ENCODE peak calls at places on chromosomes 2 and 18, in six cellular contexts. One of them, this sample, is unnamed.

GRCh38 chr18:59900222-59901128 is 679 bp downstream of the PMAIP1 start:
- DNase-seq in AG10803: peak; percentile 69
- DNase-seq in CD4-positive, alpha-beta T cell: peak; percentile 53
- DNase-seq in sigmoid colon: no peak
- DNase-seq in body of pancreas: peak; percentile 22
- DNase-seq in lower lobe of right lung: peak; percentile 55
- DNase-seq in this sample: peak; percentile 39

GRCh38 chr2:224369028-224369632 is 32.8 kb downstream of the FAM124B start:
- DNase-seq in AG10803: peak; percentile 50
- DNase-seq in lower lobe of right lung: no peak
- DNase-seq in body of pancreas: no peak
- DNase-seq in CD4-positive, alpha-beta T cell: no peak
- DNase-seq in sigmoid colon: no peak
- DNase-seq in this sample: peak; percentile 38

GRCh38 chr2:24959761-24960160 is 12.0 kb downstream of the DNAJC27 start:
- DNase-seq in lower lobe of right lung: no peak
- DNase-seq in AG10803: no peak
- DNase-seq in CD4-positive, alpha-beta T cell: no peak
- DNase-seq in body of pancreas: no peak
- DNase-seq in sigmoid colon: no peak
- DNase-seq in this sample: no peak

GRCh38 chr2:189297446-189297845 is 117.9 kb upstream of the COL5A2 start:
- DNase-seq in body of pancreas: no peak
- DNase-seq in AG10803: peak; percentile 86
- DNase-seq in sigmoid colon: no peak
- DNase-seq in CD4-positive, alpha-beta T cell: no peak
- DNase-seq in lower lobe of right lung: no peak
- DNase-seq in this sample: peak; percentile 18

GRCh38 chr2:1660656-1661650 is 83.4 kb downstream of the PXDN start:
- DNase-seq in CD4-positive, alpha-beta T cell: no peak
- DNase-seq in body of pancreas: no peak
- DNase-seq in lower lobe of right lung: no peak
- DNase-seq in AG10803: no peak
- DNase-seq in sigmoid colon: peak; percentile 40
- DNase-seq in this sample: no peak

GRCh38 chr2:236627846-236628245 is 58.2 kb downstream of the ACKR3 start:
- DNase-seq in sigmoid colon: peak; percentile 40
- DNase-seq in AG10803: no peak
- DNase-seq in CD4-positive, alpha-beta T cell: no peak
- DNase-seq in lower lobe of right lung: no peak
- DNase-seq in body of pancreas: no peak
- DNase-seq in this sample: no peak

GRCh38 chr2:8324164-8324848 is 357.6 kb upstream of the ID2 start:
- DNase-seq in sigmoid colon: no peak
- DNase-seq in body of pancreas: no peak
- DNase-seq in lower lobe of right lung: no peak
- DNase-seq in AG10803: no peak
- DNase-seq in CD4-positive, alpha-beta T cell: no peak
- DNase-seq in this sample: no peak

GRCh38 chr2:10449838-10450691 is 1.9 kb upstream of the ODC1 start:
- DNase-seq in CD4-positive, alpha-beta T cell: no peak
- DNase-seq in sigmoid colon: no peak
- DNase-seq in body of pancreas: no peak
- DNase-seq in lower lobe of right lung: peak; percentile 56
- DNase-seq in AG10803: no peak
- DNase-seq in this sample: no peak

GRCh38 chr2:191696001-191696400 is 18.1 kb downstream of the NABP1 start:
- DNase-seq in CD4-positive, alpha-beta T cell: no peak
- DNase-seq in AG10803: peak; percentile 95
- DNase-seq in body of pancreas: no peak
- DNase-seq in sigmoid colon: peak; percentile 72
- DNase-seq in lower lobe of right lung: no peak
- DNase-seq in this sample: peak; percentile 79

GRCh38 chr2:28927878-28928277 is 33.4 kb downstream of the WDR43 start:
- DNase-seq in CD4-positive, alpha-beta T cell: no peak
- DNase-seq in body of pancreas: no peak
- DNase-seq in lower lobe of right lung: no peak
- DNase-seq in AG10803: peak; percentile 72
- DNase-seq in sigmoid colon: no peak
- DNase-seq in this sample: no peak

GRCh38 chr2:157747695-157748370 is 119.2 kb upstream of the ACVR1C start:
- DNase-seq in lower lobe of right lung: no peak
- DNase-seq in CD4-positive, alpha-beta T cell: no peak
- DNase-seq in AG10803: peak; percentile 95
- DNase-seq in sigmoid colon: peak; percentile 71
- DNase-seq in body of pancreas: no peak
- DNase-seq in this sample: peak; percentile 78

GRCh38 chr2:157749684-157750083 is 121.0 kb upstream of the ACVR1C start:
- DNase-seq in CD4-positive, alpha-beta T cell: no peak
- DNase-seq in body of pancreas: no peak
- DNase-seq in lower lobe of right lung: no peak
- DNase-seq in AG10803: no peak
- DNase-seq in sigmoid colon: no peak
- DNase-seq in this sample: no peak

GRCh38 chr2:157748371-157749132 is 119.9 kb upstream of the ACVR1C start:
- DNase-seq in body of pancreas: no peak
- DNase-seq in CD4-positive, alpha-beta T cell: no peak
- DNase-seq in AG10803: peak; percentile 75
- DNase-seq in sigmoid colon: no peak
- DNase-seq in lower lobe of right lung: no peak
- DNase-seq in this sample: peak; percentile 8

GRCh38 chr2:157747280-157747679 is 118.6 kb upstream of the ACVR1C start:
- DNase-seq in lower lobe of right lung: no peak
- DNase-seq in sigmoid colon: no peak
- DNase-seq in CD4-positive, alpha-beta T cell: no peak
- DNase-seq in AG10803: no peak
- DNase-seq in body of pancreas: no peak
- DNase-seq in this sample: no peak

DNA sequence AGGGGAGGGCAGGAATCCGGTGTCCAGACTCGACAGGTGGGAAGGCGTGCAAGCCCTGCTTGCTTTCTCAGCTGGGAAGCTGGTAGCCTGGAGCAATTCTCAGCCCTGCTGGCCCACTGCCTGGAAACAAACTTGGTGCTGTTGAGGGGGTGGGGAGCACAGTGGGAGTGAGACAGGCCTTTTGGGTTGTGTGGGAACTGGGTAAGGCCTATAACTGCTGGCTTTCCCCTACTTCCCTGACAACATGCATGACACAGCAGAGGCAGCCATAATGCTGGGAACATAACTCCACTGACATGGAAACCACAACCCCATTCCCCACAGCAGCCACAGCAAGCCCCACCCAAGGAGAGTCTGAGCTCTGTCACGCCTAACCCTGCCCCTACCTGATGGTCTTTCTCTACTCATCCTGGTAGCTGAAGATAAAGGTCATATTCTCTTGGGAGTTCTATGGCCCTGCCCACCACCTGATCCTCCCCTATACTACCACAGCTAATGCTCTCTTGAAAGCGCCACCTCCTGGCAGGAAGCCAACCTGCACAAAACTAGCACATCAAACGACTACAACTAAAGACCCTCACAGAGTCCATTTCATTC is 122.9 kb upstream of the ACVR1C start:
- DNase-seq in sigmoid colon: no peak
- DNase-seq in CD4-positive, alpha-beta T cell: no peak
- DNase-seq in AG10803: peak; percentile 32
- DNase-seq in body of pancreas: peak; percentile 55
- DNase-seq in lower lobe of right lung: no peak
- DNase-seq in this sample: no peak
- TF ChIP-seq CTCF in sigmoid colon: no peak
- TF ChIP-seq CTCF in CD4-positive, alpha-beta T cell: no peak
- TF ChIP-seq CTCF in AG10803: no peak
- TF ChIP-seq CTCF in body of pancreas: no peak
- TF ChIP-seq CTCF in lower lobe of right lung: no peak
- TF ChIP-seq CTCF in this sample: peak; percentile 17

GRCh38 chr2:30911327-30911726 is 104.1 kb upstream of the CAPN13 start:
- DNase-seq in AG10803: no peak
- DNase-seq in body of pancreas: no peak
- DNase-seq in lower lobe of right lung: no peak
- DNase-seq in CD4-positive, alpha-beta T cell: no peak
- DNase-seq in sigmoid colon: no peak
- DNase-seq in this sample: no peak

GRCh38 chr2:30914456-30914855 is 107.2 kb upstream of the CAPN13 start:
- DNase-seq in AG10803: no peak
- DNase-seq in CD4-positive, alpha-beta T cell: no peak
- DNase-seq in sigmoid colon: no peak
- DNase-seq in lower lobe of right lung: no peak
- DNase-seq in body of pancreas: no peak
- DNase-seq in this sample: no peak

GRCh38 chr2:30910686-30911085 is 103.4 kb upstream of the CAPN13 start:
- DNase-seq in sigmoid colon: no peak
- DNase-seq in CD4-positive, alpha-beta T cell: no peak
- DNase-seq in lower lobe of right lung: no peak
- DNase-seq in AG10803: no peak
- DNase-seq in body of pancreas: no peak
- DNase-seq in this sample: no peak

GRCh38 chr2:30912056-30912455 is 104.8 kb upstream of the CAPN13 start:
- DNase-seq in AG10803: no peak
- DNase-seq in body of pancreas: no peak
- DNase-seq in CD4-positive, alpha-beta T cell: no peak
- DNase-seq in lower lobe of right lung: no peak
- DNase-seq in sigmoid colon: no peak
- DNase-seq in this sample: no peak

GRCh38 chr2:30915485-30915884 is 108.2 kb upstream of the CAPN13 start:
- DNase-seq in CD4-positive, alpha-beta T cell: no peak
- DNase-seq in sigmoid colon: no peak
- DNase-seq in AG10803: peak; percentile 1
- DNase-seq in lower lobe of right lung: peak; percentile 56
- DNase-seq in body of pancreas: peak; percentile 17
- DNase-seq in this sample: no peak
- TF ChIP-seq CTCF in CD4-positive, alpha-beta T cell: no peak
- TF ChIP-seq CTCF in sigmoid colon: no peak
- TF ChIP-seq CTCF in AG10803: peak; percentile 9
- TF ChIP-seq CTCF in lower lobe of right lung: peak; percentile 43
- TF ChIP-seq CTCF in body of pancreas: peak; percentile 21
- TF ChIP-seq CTCF in this sample: peak; percentile 21

DNA sequence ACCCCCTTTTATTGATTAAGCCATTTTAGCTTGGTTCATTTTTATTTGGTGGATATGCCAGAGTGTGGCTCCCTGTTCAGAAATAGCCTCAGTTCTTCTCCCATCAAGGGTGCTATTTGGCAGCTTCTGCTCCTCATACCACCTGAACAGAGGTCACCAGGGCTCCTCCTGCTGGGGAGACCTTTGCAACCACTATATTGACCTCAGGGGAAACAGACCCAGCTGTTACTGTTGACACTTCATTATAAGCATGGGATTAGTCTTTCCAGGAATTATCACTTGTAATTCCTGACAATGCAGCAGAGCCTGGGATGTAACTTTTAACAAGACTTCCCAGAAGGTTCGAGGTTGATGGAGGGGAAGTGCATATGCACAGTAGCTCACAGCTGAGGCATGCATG is 239.3 kb upstream of the SPRED2 start:
- DNase-seq in sigmoid colon: no peak
- DNase-seq in AG10803: no peak
- DNase-seq in CD4-positive, alpha-beta T cell: no peak
- DNase-seq in body of pancreas: no peak
- DNase-seq in lower lobe of right lung: no peak
- DNase-seq in this sample: no peak
- TF ChIP-seq CTCF in sigmoid colon: no peak
- TF ChIP-seq CTCF in AG10803: no peak
- TF ChIP-seq CTCF in CD4-positive, alpha-beta T cell: no peak
- TF ChIP-seq CTCF in body of pancreas: no peak
- TF ChIP-seq CTCF in lower lobe of right lung: no peak
- TF ChIP-seq CTCF in this sample: no peak

GRCh38 chr18:58335821-58336220 is 291.8 kb downstream of the NEDD4L start:
- DNase-seq in body of pancreas: no peak
- DNase-seq in sigmoid colon: no peak
- DNase-seq in AG10803: no peak
- DNase-seq in lower lobe of right lung: no peak
- DNase-seq in CD4-positive, alpha-beta T cell: no peak
- DNase-seq in this sample: no peak
- TF ChIP-seq CTCF in body of pancreas: no peak
- TF ChIP-seq CTCF in sigmoid colon: no peak
- TF ChIP-seq CTCF in AG10803: peak; percentile 41
- TF ChIP-seq CTCF in lower lobe of right lung: no peak
- TF ChIP-seq CTCF in CD4-positive, alpha-beta T cell: no peak
- TF ChIP-seq CTCF in this sample: peak; percentile 59

GRCh38 chr2:177400337-177400923 is 7.9 kb downstream of the AGPS start:
- DNase-seq in sigmoid colon: no peak
- DNase-seq in body of pancreas: no peak
- DNase-seq in AG10803: no peak
- DNase-seq in lower lobe of right lung: no peak
- DNase-seq in CD4-positive, alpha-beta T cell: no peak
- DNase-seq in this sample: no peak
- TF ChIP-seq CTCF in sigmoid colon: no peak
- TF ChIP-seq CTCF in body of pancreas: no peak
- TF ChIP-seq CTCF in AG10803: no peak
- TF ChIP-seq CTCF in lower lobe of right lung: no peak
- TF ChIP-seq CTCF in CD4-positive, alpha-beta T cell: no peak
- TF ChIP-seq CTCF in this sample: no peak

GRCh38 chr2:217248312-217248935 is 388.6 kb upstream of the TNP1 start:
- DNase-seq in CD4-positive, alpha-beta T cell: no peak
- DNase-seq in sigmoid colon: peak; percentile 94
- DNase-seq in lower lobe of right lung: peak; percentile 59
- DNase-seq in body of pancreas: peak; percentile 23
- DNase-seq in AG10803: peak; percentile 29
- DNase-seq in this sample: no peak
- TF ChIP-seq CTCF in CD4-positive, alpha-beta T cell: no peak
- TF ChIP-seq CTCF in sigmoid colon: no peak
- TF ChIP-seq CTCF in lower lobe of right lung: no peak
- TF ChIP-seq CTCF in body of pancreas: no peak
- TF ChIP-seq CTCF in AG10803: no peak
- TF ChIP-seq CTCF in this sample: no peak

GRCh38 chr18:58140366-58141325 is 96.6 kb downstream of the NEDD4L start:
- DNase-seq in body of pancreas: no peak
- DNase-seq in lower lobe of right lung: no peak
- DNase-seq in AG10803: no peak
- DNase-seq in sigmoid colon: peak; percentile 48
- DNase-seq in CD4-positive, alpha-beta T cell: no peak
- DNase-seq in this sample: no peak
- TF ChIP-seq CTCF in body of pancreas: peak; percentile 13
- TF ChIP-seq CTCF in lower lobe of right lung: no peak
- TF ChIP-seq CTCF in AG10803: no peak
- TF ChIP-seq CTCF in sigmoid colon: no peak
- TF ChIP-seq CTCF in CD4-positive, alpha-beta T cell: no peak
- TF ChIP-seq CTCF in this sample: peak; percentile 14

GRCh38 chr2:169673106-169673505 is 21.1 kb downstream of the CFAP210 start:
- DNase-seq in CD4-positive, alpha-beta T cell: no peak
- DNase-seq in body of pancreas: no peak
- DNase-seq in sigmoid colon: no peak
- DNase-seq in AG10803: no peak
- DNase-seq in lower lobe of right lung: no peak
- DNase-seq in this sample: no peak

GRCh38 chr2:169672403-169672802 is 21.8 kb downstream of the CFAP210 start:
- DNase-seq in sigmoid colon: no peak
- DNase-seq in CD4-positive, alpha-beta T cell: no peak
- DNase-seq in lower lobe of right lung: no peak
- DNase-seq in body of pancreas: no peak
- DNase-seq in AG10803: no peak
- DNase-seq in this sample: no peak

GRCh38 chr2:169673921-169674320 is 20.3 kb downstream of the CFAP210 start:
- DNase-seq in CD4-positive, alpha-beta T cell: no peak
- DNase-seq in lower lobe of right lung: no peak
- DNase-seq in body of pancreas: no peak
- DNase-seq in AG10803: no peak
- DNase-seq in sigmoid colon: no peak
- DNase-seq in this sample: no peak

GRCh38 chr2:169676850-169677249 is 17.4 kb downstream of the CFAP210 start:
- DNase-seq in body of pancreas: no peak
- DNase-seq in sigmoid colon: no peak
- DNase-seq in CD4-positive, alpha-beta T cell: no peak
- DNase-seq in AG10803: no peak
- DNase-seq in lower lobe of right lung: no peak
- DNase-seq in this sample: no peak

GRCh38 chr2:169676357-169676756 is 17.8 kb downstream of the CFAP210 start:
- DNase-seq in lower lobe of right lung: no peak
- DNase-seq in sigmoid colon: no peak
- DNase-seq in CD4-positive, alpha-beta T cell: no peak
- DNase-seq in body of pancreas: no peak
- DNase-seq in AG10803: no peak
- DNase-seq in this sample: no peak
- TF ChIP-seq CTCF in lower lobe of right lung: no peak
- TF ChIP-seq CTCF in sigmoid colon: no peak
- TF ChIP-seq CTCF in CD4-positive, alpha-beta T cell: no peak
- TF ChIP-seq CTCF in body of pancreas: peak; percentile 45
- TF ChIP-seq CTCF in AG10803: no peak
- TF ChIP-seq CTCF in this sample: peak; percentile 28